ENCODE peak calls at places on chromosomes 7 and 10, in six cellular contexts. One of them, this sample, is unnamed.

GRCh38 chr10:93254180-93254847 is 180.6 kb downstream of the CYP26A1 start:
- DNase-seq in A549: no peak
- DNase-seq in stomach: no peak
- DNase-seq in IMR-90: no peak
- DNase-seq in cardiac muscle cell: no peak
- DNase-seq in body of pancreas: no peak
- DNase-seq in this sample: no peak

GRCh38 chr10:25304606-25305005 is 129.8 kb downstream of the GPR158 start:
- DNase-seq in A549: no peak
- DNase-seq in stomach: no peak
- DNase-seq in IMR-90: no peak
- DNase-seq in cardiac muscle cell: peak; percentile 47
- DNase-seq in body of pancreas: no peak
- DNase-seq in this sample: no peak

GRCh38 chr10:133474833-133475734 is 21.3 kb downstream of the SCART1 start:
- DNase-seq in A549: no peak
- DNase-seq in stomach: no peak
- DNase-seq in IMR-90: no peak
- DNase-seq in cardiac muscle cell: no peak
- DNase-seq in body of pancreas: no peak
- DNase-seq in this sample: no peak

GRCh38 chr10:59670269-59670668 is 39.4 kb downstream of the SLC16A9 start:
- DNase-seq in A549: no peak
- DNase-seq in stomach: no peak
- DNase-seq in IMR-90: no peak
- DNase-seq in cardiac muscle cell: no peak
- DNase-seq in body of pancreas: no peak
- DNase-seq in this sample: no peak

GRCh38 chr7:112649560-112649959 is 140.6 kb downstream of the TMEM168 start:
- DNase-seq in A549: no peak
- DNase-seq in stomach: no peak
- DNase-seq in IMR-90: no peak
- DNase-seq in cardiac muscle cell: no peak
- DNase-seq in body of pancreas: no peak
- DNase-seq in this sample: no peak

GRCh38 chr10:123359539-123359938 is 205.3 kb downstream of the BUB3 start:
- DNase-seq in A549: no peak
- DNase-seq in stomach: no peak
- DNase-seq in IMR-90: no peak
- DNase-seq in cardiac muscle cell: no peak
- DNase-seq in body of pancreas: no peak
- DNase-seq in this sample: no peak

GRCh38 chr10:121683366-121683765 is 85.1 kb upstream of the FGFR2 start:
- DNase-seq in A549: no peak
- DNase-seq in stomach: no peak
- DNase-seq in IMR-90: no peak
- DNase-seq in cardiac muscle cell: no peak
- DNase-seq in body of pancreas: no peak
- DNase-seq in this sample: no peak

GRCh38 chr7:35430547-35431153 is 176.8 kb upstream of the TBX20 start:
- DNase-seq in A549: no peak
- DNase-seq in stomach: no peak
- DNase-seq in IMR-90: no peak
- DNase-seq in cardiac muscle cell: peak; percentile 21
- DNase-seq in body of pancreas: no peak
- DNase-seq in this sample: no peak

GRCh38 chr10:72802291-72803118 is 91.0 kb upstream of the OIT3 start:
- DNase-seq in A549: no peak
- DNase-seq in stomach: no peak
- DNase-seq in IMR-90: peak; percentile 74
- DNase-seq in cardiac muscle cell: peak; percentile 65
- DNase-seq in body of pancreas: no peak
- DNase-seq in this sample: no peak

GRCh38 chr10:44467090-44467489 is 82.2 kb upstream of the CXCL12 start:
- DNase-seq in A549: no peak
- DNase-seq in stomach: no peak
- DNase-seq in IMR-90: no peak
- DNase-seq in cardiac muscle cell: no peak
- DNase-seq in body of pancreas: no peak
- DNase-seq in this sample: no peak

GRCh38 chr10:130453036-130453720 is 317.0 kb downstream of the GLRX3 start:
- DNase-seq in A549: no peak
- DNase-seq in stomach: no peak
- DNase-seq in IMR-90: no peak
- DNase-seq in cardiac muscle cell: no peak
- DNase-seq in body of pancreas: no peak
- DNase-seq in this sample: no peak

GRCh38 chr10:112492736-112493135 is 45.7 kb downstream of the VTI1A start:
- DNase-seq in A549: no peak
- DNase-seq in stomach: no peak
- DNase-seq in IMR-90: no peak
- DNase-seq in cardiac muscle cell: no peak
- DNase-seq in body of pancreas: no peak
- DNase-seq in this sample: no peak

GRCh38 chr10:29715296-29715695 is 80.5 kb upstream of the SVIL start:
- DNase-seq in A549: no peak
- DNase-seq in stomach: no peak
- DNase-seq in IMR-90: no peak
- DNase-seq in cardiac muscle cell: no peak
- DNase-seq in body of pancreas: no peak
- DNase-seq in this sample: no peak

GRCh38 chr7:126937196-126937595 is 315.5 kb downstream of the GRM8 start:
- DNase-seq in A549: no peak
- DNase-seq in stomach: no peak
- DNase-seq in IMR-90: no peak
- DNase-seq in cardiac muscle cell: no peak
- DNase-seq in body of pancreas: peak; percentile 3
- DNase-seq in this sample: no peak

GRCh38 chr7:144100607-144101006 is 8.8 kb upstream of the OR2A2 start:
- DNase-seq in A549: no peak
- DNase-seq in stomach: no peak
- DNase-seq in IMR-90: no peak
- DNase-seq in cardiac muscle cell: no peak
- DNase-seq in body of pancreas: no peak
- DNase-seq in this sample: no peak

GRCh38 chr7:101717986-101718746 is 89.1 kb upstream of the MYL10 start:
- DNase-seq in A549: no peak
- DNase-seq in stomach: no peak
- DNase-seq in IMR-90: peak; percentile 86
- DNase-seq in cardiac muscle cell: peak; percentile 81
- DNase-seq in body of pancreas: peak; percentile 50
- DNase-seq in this sample: peak; percentile 34
- TF ChIP-seq CTCF in A549: no peak
- TF ChIP-seq CTCF in stomach: no peak
- TF ChIP-seq CTCF in IMR-90: no peak
- TF ChIP-seq CTCF in cardiac muscle cell: no peak
- TF ChIP-seq CTCF in body of pancreas: no peak
- TF ChIP-seq CTCF in this sample: peak; percentile 15

DNA sequence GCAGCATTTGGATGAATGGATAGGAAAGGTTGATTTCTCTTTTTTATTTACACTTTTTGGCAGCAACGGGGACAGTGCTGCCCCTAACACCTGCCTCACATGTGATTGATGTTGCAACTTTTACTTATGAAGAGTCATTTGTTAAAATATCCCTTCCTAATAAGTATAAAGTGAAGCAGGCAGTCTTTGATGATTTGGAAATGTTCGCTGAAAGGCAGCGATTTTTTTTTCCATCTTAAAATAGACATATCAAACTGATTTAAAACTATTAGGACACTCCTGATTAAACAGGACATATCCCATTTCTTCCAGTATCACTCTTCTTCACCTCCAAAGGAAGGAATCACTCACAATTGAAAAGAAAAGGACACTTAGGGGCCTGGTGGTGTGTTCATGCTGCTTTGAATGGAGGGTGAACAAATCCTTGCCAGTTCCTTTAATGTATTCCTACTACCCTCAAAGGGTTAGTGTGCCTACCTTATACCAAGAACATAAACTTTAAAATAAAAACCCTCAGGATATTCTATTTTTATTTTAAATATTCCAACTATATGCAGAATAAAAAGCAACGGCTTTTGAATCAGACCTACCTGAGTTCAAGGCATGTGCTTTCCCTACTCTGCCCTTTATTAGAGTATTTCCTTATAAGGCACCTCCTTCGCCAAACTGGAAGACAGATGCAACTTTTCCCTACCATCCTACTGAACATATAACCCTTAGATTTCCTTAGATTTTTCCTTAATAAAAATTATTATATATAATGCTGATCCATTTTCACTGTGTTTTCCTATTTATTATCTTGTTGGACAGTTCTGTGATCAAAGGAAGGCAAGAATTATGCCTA is 1.1 kb downstream of the ADK start:
- DNase-seq in A549: no peak
- DNase-seq in stomach: no peak
- DNase-seq in IMR-90: no peak
- DNase-seq in cardiac muscle cell: no peak
- DNase-seq in body of pancreas: no peak
- DNase-seq in this sample: no peak
- H3K27ac ChIP-seq in A549: peak overlapping the region; percentile 88
- H3K27ac ChIP-seq in stomach: peak overlapping the region; percentile 88
- H3K27ac ChIP-seq in IMR-90: peak overlapping the region; percentile 36
- H3K27ac ChIP-seq in cardiac muscle cell: peak overlapping the region; percentile 99
- H3K27ac ChIP-seq in body of pancreas: peak overlapping the region; percentile 88
- H3K27ac ChIP-seq in this sample: no peak overlapping the region

DNA sequence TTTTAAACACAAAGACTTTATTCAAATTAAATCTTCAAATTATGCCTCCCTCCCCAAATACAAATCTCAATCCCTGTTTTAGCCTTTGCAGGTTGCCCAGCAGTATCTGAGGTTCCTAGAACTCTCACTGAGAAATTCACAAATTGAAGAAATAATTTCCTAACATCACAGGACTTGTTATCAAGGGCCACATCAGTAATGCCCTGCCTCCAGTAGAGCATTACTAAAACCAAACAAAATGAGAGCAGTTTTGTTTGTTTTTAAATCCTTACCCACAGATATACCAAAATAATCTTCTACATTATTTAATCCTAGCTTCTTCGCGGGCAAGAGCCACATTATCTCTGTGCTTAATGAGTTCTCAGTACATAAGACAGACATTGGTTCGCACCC is 152.2 kb downstream of the SGMS1 start:
- DNase-seq in A549: no peak
- DNase-seq in stomach: no peak
- DNase-seq in IMR-90: no peak
- DNase-seq in cardiac muscle cell: no peak
- DNase-seq in body of pancreas: no peak
- DNase-seq in this sample: no peak
- H3K4me3 ChIP-seq in A549: no peak overlapping the region
- H3K4me3 ChIP-seq in stomach: no peak overlapping the region
- H3K4me3 ChIP-seq in IMR-90: no peak overlapping the region
- H3K4me3 ChIP-seq in cardiac muscle cell: no peak overlapping the region
- H3K4me3 ChIP-seq in body of pancreas: no peak overlapping the region
- H3K4me3 ChIP-seq in this sample: no peak overlapping the region

DNA sequence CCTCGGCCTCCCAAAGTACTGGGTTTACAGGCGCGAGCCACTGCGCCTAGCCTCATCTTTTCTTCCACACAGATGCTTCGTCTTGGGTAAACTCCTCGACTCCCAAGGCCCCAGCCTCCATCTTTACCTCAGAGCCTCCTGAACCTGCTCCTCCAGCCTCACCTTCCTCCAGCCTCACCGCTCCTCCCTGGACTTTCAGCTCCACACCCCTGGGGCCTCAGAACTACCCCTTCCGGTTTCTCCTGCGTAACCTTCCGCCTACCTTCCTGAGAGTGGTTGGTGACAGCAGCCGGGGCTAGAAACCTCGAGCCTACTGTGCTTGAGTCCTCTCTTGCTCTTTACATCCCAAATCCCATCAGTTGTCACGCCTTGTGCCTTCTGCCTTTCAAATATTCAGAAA is 45.8 kb downstream of the FKBP6 start:
- DNase-seq in A549: no peak
- DNase-seq in stomach: no peak
- DNase-seq in IMR-90: no peak
- DNase-seq in cardiac muscle cell: no peak
- DNase-seq in body of pancreas: no peak
- DNase-seq in this sample: no peak
- TF ChIP-seq CTCF in A549: no peak
- TF ChIP-seq CTCF in stomach: no peak
- TF ChIP-seq CTCF in IMR-90: no peak
- TF ChIP-seq CTCF in cardiac muscle cell: no peak
- TF ChIP-seq CTCF in body of pancreas: no peak
- TF ChIP-seq CTCF in this sample: no peak

DNA sequence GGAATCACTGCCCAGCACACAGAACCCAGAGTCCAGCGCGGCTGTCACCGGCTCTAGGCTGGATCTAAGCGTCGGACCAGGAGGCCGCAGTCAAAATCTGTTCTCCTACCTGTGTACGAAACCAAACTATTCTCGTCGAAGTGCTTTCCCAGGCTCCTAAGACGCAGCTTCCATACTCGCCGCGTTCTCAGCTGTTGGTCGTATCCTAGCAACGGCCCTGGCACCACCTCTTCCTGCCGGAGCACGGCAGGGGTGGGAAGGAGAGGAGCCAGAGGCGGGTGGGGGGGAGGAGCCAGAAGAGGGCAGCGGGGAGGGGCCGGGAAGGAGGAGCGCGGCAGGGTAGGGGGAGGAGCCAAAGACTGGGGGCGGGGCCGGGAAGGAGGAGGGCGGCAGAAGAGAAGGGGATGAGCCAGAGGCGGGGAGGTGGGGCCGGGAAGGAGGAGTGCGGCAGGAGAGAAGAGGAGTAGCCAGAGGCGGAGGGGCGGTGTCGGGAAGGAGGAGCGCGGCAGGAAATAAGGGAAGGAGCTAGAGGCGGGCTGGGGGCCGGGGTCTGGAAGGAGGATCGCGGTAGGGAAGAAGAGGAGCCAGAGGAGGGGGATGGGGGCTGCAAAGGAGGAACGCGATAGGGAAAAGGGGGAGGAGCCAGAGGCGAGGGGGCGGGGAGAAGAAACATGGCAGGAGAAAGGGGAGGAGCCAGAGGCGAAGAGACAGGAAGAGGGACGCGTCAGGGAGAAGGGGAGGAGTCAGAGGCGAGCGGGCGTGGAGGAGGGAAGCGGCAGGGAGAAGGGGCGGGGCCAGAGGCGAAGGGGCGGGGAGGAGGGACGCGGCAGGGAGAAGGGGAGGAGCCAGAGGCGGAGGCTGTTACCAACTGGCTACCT is at the start of gene IQUB:
- DNase-seq in A549: peak; percentile 88
- DNase-seq in stomach: peak; percentile 99
- DNase-seq in IMR-90: peak; percentile 95
- DNase-seq in cardiac muscle cell: peak; percentile 98
- DNase-seq in body of pancreas: peak; percentile 99
- DNase-seq in this sample: peak; percentile 94
- H3K27ac ChIP-seq in A549: peak within 1 kb of the TSS; percentile 89
- H3K27ac ChIP-seq in stomach: peak within 1 kb of the TSS; percentile 88
- H3K27ac ChIP-seq in IMR-90: peak within 1 kb of the TSS; percentile 97
- H3K27ac ChIP-seq in cardiac muscle cell: peak within 1 kb of the TSS; percentile 74
- H3K27ac ChIP-seq in body of pancreas: peak within 1 kb of the TSS; percentile 93
- H3K27ac ChIP-seq in this sample: peak within 1 kb of the TSS; percentile 65

This sample was measured in AG04450.